ENCODE peak calls at places on chromosomes 6 and 20, in six cellular contexts. One of them, this sample, is unnamed.

GRCh38 chr6:158849899-158850806 is 31.0 kb upstream of the EZR start:
- DNase-seq in activated T-cell treated with anti-CD3 and anti-CD28 coated beads for 4 hours: no peak
- DNase-seq in hypothalamus: no peak
- DNase-seq in Right ventricle myocardium superior: no peak
- DNase-seq in activated naive CD4-positive, alpha-beta T cell treated with Interleukin-2 at 50 U/mL for 16 hours: peak; percentile 63
- DNase-seq in HEK293T: no peak
- DNase-seq in this sample: no peak

GRCh38 chr6:5672581-5673011 is 334.1 kb downstream of the NRN1 start:
- DNase-seq in activated T-cell treated with anti-CD3 and anti-CD28 coated beads for 4 hours: no peak
- DNase-seq in hypothalamus: no peak
- DNase-seq in Right ventricle myocardium superior: no peak
- DNase-seq in activated naive CD4-positive, alpha-beta T cell treated with Interleukin-2 at 50 U/mL for 16 hours: no peak
- DNase-seq in HEK293T: no peak
- DNase-seq in this sample: no peak

GRCh38 chr20:6265204-6265904 is 142.5 kb upstream of the FERMT1 start:
- DNase-seq in activated T-cell treated with anti-CD3 and anti-CD28 coated beads for 4 hours: no peak
- DNase-seq in hypothalamus: no peak
- DNase-seq in Right ventricle myocardium superior: no peak
- DNase-seq in activated naive CD4-positive, alpha-beta T cell treated with Interleukin-2 at 50 U/mL for 16 hours: no peak
- DNase-seq in HEK293T: no peak
- DNase-seq in this sample: no peak

GRCh38 chr20:31691646-31692275 is 30.9 kb downstream of the BCL2L1 start:
- DNase-seq in activated T-cell treated with anti-CD3 and anti-CD28 coated beads for 4 hours: no peak
- DNase-seq in hypothalamus: no peak
- DNase-seq in Right ventricle myocardium superior: no peak
- DNase-seq in activated naive CD4-positive, alpha-beta T cell treated with Interleukin-2 at 50 U/mL for 16 hours: no peak
- DNase-seq in HEK293T: no peak
- DNase-seq in this sample: no peak

GRCh38 chr6:43717822-43718221 is 30.2 kb upstream of the MRPS18A start:
- DNase-seq in activated T-cell treated with anti-CD3 and anti-CD28 coated beads for 4 hours: no peak
- DNase-seq in hypothalamus: no peak
- DNase-seq in Right ventricle myocardium superior: peak; percentile 90
- DNase-seq in activated naive CD4-positive, alpha-beta T cell treated with Interleukin-2 at 50 U/mL for 16 hours: no peak
- DNase-seq in HEK293T: no peak
- DNase-seq in this sample: no peak

GRCh38 chr20:18496042-18496441 is 983 bp downstream of the RBBP9 start:
- DNase-seq in activated T-cell treated with anti-CD3 and anti-CD28 coated beads for 4 hours: no peak
- DNase-seq in hypothalamus: no peak
- DNase-seq in Right ventricle myocardium superior: no peak
- DNase-seq in activated naive CD4-positive, alpha-beta T cell treated with Interleukin-2 at 50 U/mL for 16 hours: no peak
- DNase-seq in HEK293T: peak; percentile 11
- DNase-seq in this sample: no peak

GRCh38 chr6:149503276-149503675 is 18.5 kb upstream of the ZC3H12D start:
- DNase-seq in activated T-cell treated with anti-CD3 and anti-CD28 coated beads for 4 hours: no peak
- DNase-seq in hypothalamus: no peak
- DNase-seq in Right ventricle myocardium superior: no peak
- DNase-seq in activated naive CD4-positive, alpha-beta T cell treated with Interleukin-2 at 50 U/mL for 16 hours: no peak
- DNase-seq in HEK293T: no peak
- DNase-seq in this sample: no peak

GRCh38 chr6:91166271-91166670 is 579.4 kb upstream of the MAP3K7 start:
- DNase-seq in activated T-cell treated with anti-CD3 and anti-CD28 coated beads for 4 hours: no peak
- DNase-seq in hypothalamus: no peak
- DNase-seq in Right ventricle myocardium superior: no peak
- DNase-seq in activated naive CD4-positive, alpha-beta T cell treated with Interleukin-2 at 50 U/mL for 16 hours: no peak
- DNase-seq in HEK293T: no peak
- DNase-seq in this sample: no peak

GRCh38 chr6:139648430-139649000 is 274.1 kb upstream of the CITED2 start:
- DNase-seq in activated T-cell treated with anti-CD3 and anti-CD28 coated beads for 4 hours: no peak
- DNase-seq in hypothalamus: no peak
- DNase-seq in Right ventricle myocardium superior: no peak
- DNase-seq in activated naive CD4-positive, alpha-beta T cell treated with Interleukin-2 at 50 U/mL for 16 hours: no peak
- DNase-seq in HEK293T: no peak
- DNase-seq in this sample: no peak

GRCh38 chr6:24382220-24382540 is 20.6 kb upstream of the MRS2 start:
- DNase-seq in activated T-cell treated with anti-CD3 and anti-CD28 coated beads for 4 hours: no peak
- DNase-seq in hypothalamus: no peak
- DNase-seq in Right ventricle myocardium superior: no peak
- DNase-seq in activated naive CD4-positive, alpha-beta T cell treated with Interleukin-2 at 50 U/mL for 16 hours: no peak
- DNase-seq in HEK293T: no peak
- DNase-seq in this sample: no peak

GRCh38 chr6:89323461-89324098 is 8.5 kb upstream of the GABRR2 start:
- DNase-seq in activated T-cell treated with anti-CD3 and anti-CD28 coated beads for 4 hours: no peak
- DNase-seq in hypothalamus: no peak
- DNase-seq in Right ventricle myocardium superior: no peak
- DNase-seq in activated naive CD4-positive, alpha-beta T cell treated with Interleukin-2 at 50 U/mL for 16 hours: no peak
- DNase-seq in HEK293T: no peak
- DNase-seq in this sample: no peak